ENCODE peak calls at places on chromosomes 4 and X, in four cellular contexts. One of them, this sample, is unnamed. For H3K27me3, the result is how much of the 10 kb centered on the place peaks cover.

GRCh38 chrX:54193085-54193484 is 10.0 kb upstream of the FAM120C start:
- DNase-seq in left ventricle myocardium inferior: no peak
- DNase-seq in body of pancreas: no peak
- DNase-seq in heart left ventricle: no peak
- DNase-seq in this sample: no peak

GRCh38 chr4:71768123-71768522 is 15.8 kb downstream of the GC start:
- DNase-seq in left ventricle myocardium inferior: no peak
- DNase-seq in body of pancreas: no peak
- DNase-seq in heart left ventricle: no peak
- DNase-seq in this sample: no peak

GRCh38 chr4:76694056-76694455 is 203.9 kb downstream of the SOWAHB start:
- DNase-seq in left ventricle myocardium inferior: no peak
- DNase-seq in body of pancreas: no peak
- DNase-seq in heart left ventricle: no peak
- DNase-seq in this sample: no peak

GRCh38 chrX:21770631-21771321 is 12.9 kb upstream of the SMPX start:
- DNase-seq in left ventricle myocardium inferior: no peak
- DNase-seq in body of pancreas: no peak
- DNase-seq in heart left ventricle: no peak
- DNase-seq in this sample: no peak

GRCh38 chrX:37662181-37662580 is 23.4 kb upstream of the XK start:
- DNase-seq in left ventricle myocardium inferior: no peak
- DNase-seq in body of pancreas: no peak
- DNase-seq in heart left ventricle: no peak
- DNase-seq in this sample: no peak

GRCh38 chrX:13863326-13863725 is 46.4 kb upstream of the GPM6B start:
- DNase-seq in left ventricle myocardium inferior: no peak
- DNase-seq in body of pancreas: no peak
- DNase-seq in heart left ventricle: no peak
- DNase-seq in this sample: no peak

GRCh38 chr4:3304831-3305609 is 12.2 kb downstream of the RGS12 start:
- DNase-seq in left ventricle myocardium inferior: no peak
- DNase-seq in body of pancreas: no peak
- DNase-seq in heart left ventricle: no peak
- DNase-seq in this sample: peak

GRCh38 chrX:153651540-153652079 is 4.6 kb downstream of the DUSP9 start:
- DNase-seq in left ventricle myocardium inferior: no peak
- DNase-seq in body of pancreas: no peak
- DNase-seq in heart left ventricle: peak
- DNase-seq in this sample: peak

GRCh38 chrX:140507223-140507981 is 2.5 kb upstream of the SOX3 start:
- DNase-seq in left ventricle myocardium inferior: no peak
- DNase-seq in body of pancreas: no peak
- DNase-seq in heart left ventricle: no peak
- DNase-seq in this sample: no peak
- H3K27me3 ChIP-seq in left ventricle myocardium inferior: half or more
- H3K27me3 ChIP-seq in body of pancreas: under half
- H3K27me3 ChIP-seq in heart left ventricle: half or more
- H3K27me3 ChIP-seq in this sample: half or more

GRCh38 chrX:39600222-39600621 is 497.5 kb downstream of the BCOR start:
- DNase-seq in left ventricle myocardium inferior: no peak
- DNase-seq in body of pancreas: no peak
- DNase-seq in heart left ventricle: no peak
- DNase-seq in this sample: no peak
- H3K27me3 ChIP-seq in left ventricle myocardium inferior: under half
- H3K27me3 ChIP-seq in body of pancreas: under half
- H3K27me3 ChIP-seq in heart left ventricle: under half
- H3K27me3 ChIP-seq in this sample: under half

GRCh38 chr4:108255203-108255747 is 86.5 kb upstream of the LEF1 start:
- DNase-seq in left ventricle myocardium inferior: no peak
- DNase-seq in body of pancreas: no peak
- DNase-seq in heart left ventricle: no peak
- DNase-seq in this sample: no peak
- H3K27me3 ChIP-seq in left ventricle myocardium inferior: under half
- H3K27me3 ChIP-seq in body of pancreas: under half
- H3K27me3 ChIP-seq in heart left ventricle: under half
- H3K27me3 ChIP-seq in this sample: under half

GRCh38 chrX:17725176-17725575 is 12.1 kb upstream of the SCML1 start:
- DNase-seq in left ventricle myocardium inferior: no peak
- DNase-seq in body of pancreas: no peak
- DNase-seq in heart left ventricle: no peak
- DNase-seq in this sample: no peak

GRCh38 chrX:17718649-17719165 is 18.6 kb upstream of the SCML1 start:
- DNase-seq in left ventricle myocardium inferior: no peak
- DNase-seq in body of pancreas: no peak
- DNase-seq in heart left ventricle: no peak
- DNase-seq in this sample: no peak

GRCh38 chrX:17719651-17720050 is 17.6 kb upstream of the SCML1 start:
- DNase-seq in left ventricle myocardium inferior: no peak
- DNase-seq in body of pancreas: no peak
- DNase-seq in heart left ventricle: no peak
- DNase-seq in this sample: no peak
- H3K27me3 ChIP-seq in left ventricle myocardium inferior: under half
- H3K27me3 ChIP-seq in body of pancreas: under half
- H3K27me3 ChIP-seq in heart left ventricle: under half
- H3K27me3 ChIP-seq in this sample: under half